ENCODE peak calls at places on chromosomes 12 and 14, in ten cellular contexts. O, P, L, S, M, D, Q, K, I and T are unnamed samples.

GRCh38 chr12:109741970-109742372 is 28.3 kb downstream of the FAM222A start:
- DNase-seq in O (no peak), P (no peak), L (no peak), S (no peak), M (no peak), D (no peak), Q (peak; percentile 46), K (no peak), I (peak; percentile 8), T (peak; percentile 6)

GRCh38 chr12:51922762-51923505 is 15.6 kb downstream of the ACVRL1 start:
- DNase-seq in O (no peak), P (no peak), L (peak; percentile 47), S (peak; percentile 73), M (no peak), D (peak; percentile 76), Q (peak; percentile 81), K (peak; percentile 79), I (peak; percentile 23), T (no peak)

GRCh38 chr12:96425321-96425720 is 25.1 kb upstream of the CDK17 start:
- DNase-seq in O (no peak), P (peak; percentile 80), L (peak; percentile 91), S (no peak), M (peak; percentile 22), D (peak; percentile 85), Q (no peak), K (peak; percentile 97), I (no peak), T (no peak)

GRCh38 chr12:113292091-113292490 is 42.8 kb downstream of the SLC8B1 start:
- DNase-seq in O (no peak), P (no peak), L (peak; percentile 34), S (no peak), M (no peak), D (peak; percentile 65), Q (no peak), K (peak; percentile 76), I (no peak), T (no peak)

GRCh38 chr12:21940972-21941521 is at the start of gene ABCC9:
- DNase-seq in O (peak; percentile 63), P (no peak), L (no peak), S (peak; percentile 64), M (no peak), D (peak; percentile 20), Q (peak; percentile 68), K (peak; percentile 33), I (peak; percentile 61), T (peak; percentile 71)

GRCh38 chr12:4148418-4149056 is 125.0 kb upstream of the CCND2 start:
- DNase-seq in O (no peak), P (peak; percentile 39), L (no peak), S (peak; percentile 40), M (no peak), D (no peak), Q (no peak), K (no peak), I (no peak), T (no peak)

GRCh38 chr12:113276946-113277500 is 55.8 kb downstream of the TPCN1 start:
- DNase-seq in O (no peak), P (no peak), L (no peak), S (no peak), M (no peak), D (no peak), Q (peak; percentile 43), K (no peak), I (no peak), T (no peak)

GRCh38 chr12:68336754-68337343 is 4.7 kb upstream of the MDM1 start:
- DNase-seq in O (no peak), P (peak; percentile 83), L (no peak), S (no peak), M (no peak), D (no peak), Q (no peak), K (no peak), I (no peak), T (no peak)

DNA sequence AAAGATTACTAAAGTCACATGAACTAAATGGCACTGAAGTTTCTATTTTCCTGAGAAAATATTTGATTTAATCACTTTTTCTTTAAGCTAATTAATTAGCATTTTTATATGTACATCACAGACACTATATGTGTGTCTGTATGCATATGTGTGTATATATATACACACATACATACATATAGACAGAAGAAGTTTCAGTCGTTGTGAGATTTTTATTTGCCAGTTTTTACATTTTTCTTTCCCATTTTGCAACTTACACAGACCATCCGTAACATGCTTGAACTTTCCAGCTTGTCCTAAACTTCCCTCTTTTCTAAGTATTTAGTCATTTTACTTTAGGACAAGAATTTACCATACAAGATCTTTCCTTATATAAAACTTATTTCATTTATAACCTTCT is 299.1 kb downstream of the IPO8 start:
- DNase-seq in O (no peak), P (no peak), L (no peak), S (no peak), M (no peak), D (no peak), Q (no peak), K (no peak), I (no peak), T (no peak)
- TF ChIP-seq CTCF in O (no peak), P (no peak), L (no peak), S (no peak), M (no peak), D (no peak), Q (no peak), K (no peak), I (no peak), T (no peak)

DNA sequence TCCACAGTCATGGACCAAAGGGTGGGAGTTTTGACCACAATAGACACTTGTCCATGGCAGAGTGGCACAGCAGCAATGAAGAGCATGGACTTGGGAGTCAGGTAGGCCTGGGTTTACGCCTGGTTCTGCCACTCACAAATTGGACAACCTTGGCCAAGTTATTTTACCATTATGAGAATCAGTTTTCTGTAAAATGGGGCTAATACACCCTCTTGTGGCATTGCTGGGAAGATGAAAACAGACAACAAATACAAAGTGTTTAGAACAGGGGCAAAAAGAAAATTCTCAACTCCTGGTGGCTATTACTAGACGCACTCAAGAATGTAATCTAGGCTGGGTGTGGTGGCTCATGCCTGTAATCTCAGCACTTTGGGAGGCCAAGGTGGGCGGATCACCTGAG is 2.6 kb downstream of the C12orf43 start:
- DNase-seq in O (no peak), P (no peak), L (no peak), S (no peak), M (no peak), D (no peak), Q (no peak), K (no peak), I (no peak), T (no peak)
- TF ChIP-seq CTCF in O (no peak), P (no peak), L (no peak), S (no peak), M (no peak), D (no peak), Q (no peak), K (no peak), I (no peak), T (no peak)

GRCh38 chr14:75291331-75291730 is 12.7 kb downstream of the FOS start:
- DNase-seq in O (no peak), P (no peak), L (no peak), S (no peak), M (no peak), D (no peak), Q (peak; percentile 37), K (no peak), I (peak; percentile 8), T (no peak)

GRCh38 chr14:75290851-75291250 is 12.2 kb downstream of the FOS start:
- DNase-seq in O (no peak), P (no peak), L (no peak), S (no peak), M (no peak), D (no peak), Q (peak; percentile 30), K (no peak), I (no peak), T (no peak)

GRCh38 chr14:75292886-75293285 is 14.3 kb downstream of the FOS start:
- DNase-seq in O (no peak), P (no peak), L (no peak), S (no peak), M (no peak), D (no peak), Q (peak; percentile 45), K (no peak), I (peak; percentile 7), T (no peak)

GRCh38 chr14:75292016-75292646 is 13.5 kb downstream of the FOS start:
- DNase-seq in O (no peak), P (no peak), L (no peak), S (no peak), M (no peak), D (no peak), Q (peak; percentile 60), K (no peak), I (peak; percentile 11), T (no peak)

DNA sequence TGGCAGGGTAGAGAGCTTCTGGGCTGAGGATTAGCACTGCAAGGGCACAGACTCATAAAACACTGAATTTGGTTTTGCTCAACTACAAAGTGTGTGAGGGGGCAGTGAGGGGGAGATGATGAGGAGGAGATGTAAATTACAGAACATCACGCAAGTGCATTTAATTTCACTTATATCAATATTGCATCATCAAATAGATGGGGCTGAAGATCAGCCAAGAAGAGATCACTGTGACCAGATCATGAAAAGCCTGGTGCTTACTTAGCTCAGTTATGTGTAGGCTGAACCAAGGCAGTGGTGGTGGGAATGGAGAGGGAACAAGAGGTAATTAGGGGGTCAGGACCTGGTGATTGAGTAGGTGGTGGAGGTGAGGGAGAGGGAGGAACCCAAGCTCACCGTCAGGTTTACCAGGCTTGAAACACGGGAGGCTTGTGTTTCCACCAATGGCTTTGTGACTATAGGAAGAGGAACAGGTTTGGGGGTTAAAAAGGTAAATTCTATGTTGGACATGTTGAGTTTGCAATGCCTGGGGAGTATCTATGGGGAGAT is 11.3 kb downstream of the FOS start:
- DNase-seq in O (no peak), P (no peak), L (no peak), S (no peak), M (no peak), D (no peak), Q (peak; percentile 25), K (no peak), I (no peak), T (no peak)
- TF ChIP-seq CTCF in O (no peak), P (no peak), L (no peak), S (no peak), M (no peak), D (no peak), Q (no peak), K (no peak), I (no peak), T (no peak)

GRCh38 chr14:68686724-68687123 is 106.1 kb downstream of the ZFP36L1 start:
- DNase-seq in O (no peak), P (no peak), L (no peak), S (no peak), M (no peak), D (no peak), Q (no peak), K (no peak), I (no peak), T (no peak)

GRCh38 chr14:68690106-68690960 is 102.5 kb downstream of the ZFP36L1 start:
- DNase-seq in O (no peak), P (no peak), L (no peak), S (no peak), M (no peak), D (no peak), Q (no peak), K (no peak), I (no peak), T (no peak)

GRCh38 chr14:68689426-68689825 is 103.4 kb downstream of the ZFP36L1 start:
- DNase-seq in O (no peak), P (no peak), L (no peak), S (no peak), M (no peak), D (no peak), Q (no peak), K (no peak), I (no peak), T (no peak)

GRCh38 chr14:68687746-68688145 is 105.1 kb downstream of the ZFP36L1 start:
- DNase-seq in O (no peak), P (peak; percentile 98), L (peak; percentile 93), S (no peak), M (peak; percentile 47), D (peak; percentile 56), Q (no peak), K (peak; percentile 92), I (no peak), T (no peak)

DNA sequence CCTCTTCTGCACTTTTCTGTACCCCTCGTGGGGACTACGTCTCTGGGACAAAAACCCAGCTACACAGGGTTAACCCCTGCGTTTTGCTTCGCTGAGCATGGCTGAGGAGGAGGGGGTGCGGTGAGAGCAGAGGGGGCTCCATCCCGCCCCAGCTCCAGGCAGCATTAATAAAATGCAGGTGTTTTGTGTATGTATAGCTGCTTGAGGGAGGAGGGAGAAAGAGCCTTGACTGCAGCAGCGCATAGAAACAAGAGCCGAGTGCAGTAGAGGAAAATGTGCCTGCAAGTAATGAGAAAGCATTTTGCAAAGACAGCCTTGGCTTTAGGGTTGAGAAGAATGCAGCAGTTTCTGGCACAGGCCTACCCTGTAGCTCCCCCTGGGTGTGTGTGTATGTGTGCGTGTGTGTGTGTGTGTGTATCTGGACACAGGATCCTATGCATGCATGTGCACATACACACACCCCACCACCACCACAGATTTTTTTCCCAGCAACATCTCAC is 103.9 kb downstream of the ZFP36L1 start:
- DNase-seq in O (no peak), P (no peak), L (peak; percentile 70), S (no peak), M (no peak), D (peak; percentile 72), Q (no peak), K (peak; percentile 76), I (no peak), T (peak; percentile 45)
- TF ChIP-seq CTCF in O (no peak), P (no peak), L (peak; percentile 27), S (no peak), M (no peak), D (peak; percentile 1), Q (no peak), K (peak; percentile 36), I (no peak), T (no peak)